ENCODE peak calls at places on chromosomes 11 and 22, in four cellular contexts. V is neuronal stem cell, Q is endothelial cell of umbilical vein, O is HCT116. P is an unnamed sample.

GRCh38 chr11:61657566-61657965 is 22.6 kb upstream of the DAGLA start:
- DNase-seq in V (no peak), Q (peak), O (no peak), P (no peak)

GRCh38 chr11:72851726-72852125 is 37.5 kb downstream of the ATG16L2 start:
- DNase-seq in V (no peak), Q (no peak), O (no peak), P (no peak)

GRCh38 chr11:796565-797299 is 1.3 kb downstream of the SLC25A22 start:
- DNase-seq in V (no peak), Q (no peak), O (no peak), P (peak)

GRCh38 chr22:50302041-50302541 is 5.4 kb downstream of the PLXNB2 start:
- DNase-seq in V (no peak), Q (no peak), O (no peak), P (peak)

GRCh38 chr22:31962392-31963113 is 18.2 kb downstream of the YWHAH start:
- DNase-seq in V (no peak), Q (no peak), O (no peak), P (no peak)

GRCh38 chr11:126799974-126800373 is 200.6 kb downstream of the KIRREL3 start:
- DNase-seq in V (no peak), Q (no peak), O (no peak), P (no peak)

GRCh38 chr11:60818057-60818456 is 23.9 kb upstream of the CCDC86 start:
- DNase-seq in V (no peak), Q (no peak), O (no peak), P (no peak)

GRCh38 chr11:85768473-85769146 is 42.3 kb downstream of the SYTL2 start:
- DNase-seq in V (no peak), Q (no peak), O (no peak), P (no peak)

GRCh38 chr11:117828641-117829368 is 4.3 kb upstream of the FXYD2 start:
- DNase-seq in V (no peak), Q (peak), O (no peak), P (peak)

GRCh38 chr11:115933564-115933963 is 429.3 kb upstream of the CADM1 start:
- DNase-seq in V (no peak), Q (no peak), O (no peak), P (no peak)

GRCh38 chr11:67267188-67268035 is 1.1 kb downstream of the GRK2 start:
- DNase-seq in V (no peak), Q (no peak), O (no peak), P (peak)

GRCh38 chr11:69002101-69002742 is 10.8 kb downstream of the MRGPRF start:
- DNase-seq in V (no peak), Q (no peak), O (no peak), P (no peak)

GRCh38 chr11:32586576-32587190 is 3.1 kb downstream of the EIF3M start:
- DNase-seq in V (no peak), Q (peak), O (peak), P (no peak)

GRCh38 chr11:17423533-17424310 is 35.3 kb upstream of the KCNJ11 start:
- DNase-seq in V (no peak), Q (no peak), O (no peak), P (peak)

GRCh38 chr11:65873280-65874156 is 918 bp upstream of the EFEMP2 start:
- DNase-seq in V (peak), Q (peak), O (peak), P (peak)

GRCh38 chr11:4826425-4826824 is 5.3 kb downstream of the OR51F2 start:
- DNase-seq in V (no peak), Q (no peak), O (no peak), P (no peak)

GRCh38 chr22:29148036-29148435 is 57.7 kb upstream of the EMID1 start:
- DNase-seq in V (no peak), Q (no peak), O (no peak), P (no peak)

GRCh38 chr11:17561466-17562001 is 14.5 kb downstream of the OTOG start:
- DNase-seq in V (no peak), Q (no peak), O (no peak), P (no peak)

GRCh38 chr11:8807544-8808225 is 103.3 kb upstream of the AKIP1 start:
- DNase-seq in V (no peak), Q (no peak), O (no peak), P (peak)

GRCh38 chr22:30314918-30315317 is 11.8 kb downstream of the TBC1D10A start:
- DNase-seq in V (no peak), Q (no peak), O (no peak), P (no peak)

GRCh38 chr22:35315141-35315854 is 15.6 kb downstream of the TOM1 start:
- DNase-seq in V (no peak), Q (no peak), O (no peak), P (no peak)

GRCh38 chr22:35381424-35381772 is 502 bp downstream of the HMOX1 start:
- DNase-seq in V (no peak), Q (peak), O (no peak), P (no peak)

GRCh38 chr11:63938481-63939350 is at the start of gene NAA40:
- DNase-seq in V (peak), Q (peak), O (peak), P (peak)

GRCh38 chr22:24153353-24153752 is 27.9 kb upstream of the SUSD2 start:
- DNase-seq in V (no peak), Q (no peak), O (no peak), P (peak)

GRCh38 chr11:110505514-110506284 is 76.0 kb downstream of the FDX1 start:
- DNase-seq in V (no peak), Q (no peak), O (no peak), P (no peak)

GRCh38 chr11:69296890-69297224 is 2.9 kb downstream of the MYEOV start:
- DNase-seq in V (no peak), Q (no peak), O (no peak), P (no peak)

GRCh38 chr11:27183672-27184457 is 143.2 kb downstream of the BBOX1 start:
- DNase-seq in V (peak), Q (peak), O (peak), P (peak)

GRCh38 chr11:35623708-35624168 is 5.5 kb downstream of the FJX1 start:
- DNase-seq in V (no peak), Q (peak), O (no peak), P (no peak)

GRCh38 chr11:92383430-92383829 is 158.8 kb downstream of the FAT3 start:
- DNase-seq in V (no peak), Q (no peak), O (no peak), P (no peak)

GRCh38 chr11:2310786-2311455 is 9.1 kb downstream of the TSPAN32 start:
- DNase-seq in V (no peak), Q (no peak), O (no peak), P (no peak)

GRCh38 chr11:121613724-121614123 is 161.0 kb upstream of the SORL1-AS1 start:
- DNase-seq in V (no peak), Q (peak), O (no peak), P (no peak)

GRCh38 chr22:33352768-33353167 is 294.6 kb upstream of the SYN3 start:
- DNase-seq in V (no peak), Q (no peak), O (no peak), P (no peak)
- H3K27ac ChIP-seq in V (no peak), Q (no peak), O (no peak), P (no peak)

DNA sequence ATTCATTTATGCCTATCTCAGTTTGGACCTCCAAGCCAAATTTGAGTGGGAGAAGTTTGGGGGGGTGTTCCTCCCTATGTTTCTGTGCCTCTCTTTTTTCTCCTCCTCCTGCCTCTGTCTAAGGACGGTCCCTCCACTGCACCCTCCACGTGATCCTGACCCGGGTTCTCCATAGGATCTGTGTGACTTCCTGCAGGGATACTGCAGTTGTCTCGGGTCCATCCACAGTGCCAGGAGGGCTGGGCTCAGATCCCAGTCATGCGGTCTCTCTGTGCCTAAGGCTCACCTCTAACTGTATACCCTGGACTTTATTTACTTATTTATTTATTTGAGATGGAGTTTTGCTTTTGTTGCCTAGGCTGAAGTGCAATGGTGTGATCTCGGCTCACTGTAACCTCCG is 1354.5 kb downstream of the BRD1 start:
- DNase-seq in V (no peak), Q (no peak), O (no peak), P (no peak)
- H3K4me3 ChIP-seq in V (no peak), Q (no peak), O (no peak), P (no peak)

DNA sequence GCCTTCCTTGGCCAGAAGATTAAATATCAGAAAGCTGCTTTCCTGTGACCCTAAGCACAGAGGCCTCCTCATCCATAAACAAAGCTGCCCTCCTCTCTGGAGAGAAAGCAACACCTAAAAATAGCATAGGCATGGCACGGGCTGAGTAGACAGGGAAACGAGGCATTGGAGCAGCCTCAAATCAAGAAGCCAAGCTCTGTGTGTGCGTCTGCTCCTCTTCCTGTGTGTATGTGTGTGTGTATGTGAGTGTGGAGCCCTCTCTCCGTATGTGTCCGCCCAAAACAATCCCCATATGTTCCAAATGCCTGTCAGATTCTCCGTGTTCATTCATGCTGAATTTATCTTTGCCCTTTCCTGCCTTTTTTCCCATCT is 24.0 kb downstream of the KCNJ5 start:
- DNase-seq in V (no peak), Q (no peak), O (no peak), P (no peak)
- H3K27ac ChIP-seq in V (no peak), Q (no peak), O (no peak), P (no peak)

DNA sequence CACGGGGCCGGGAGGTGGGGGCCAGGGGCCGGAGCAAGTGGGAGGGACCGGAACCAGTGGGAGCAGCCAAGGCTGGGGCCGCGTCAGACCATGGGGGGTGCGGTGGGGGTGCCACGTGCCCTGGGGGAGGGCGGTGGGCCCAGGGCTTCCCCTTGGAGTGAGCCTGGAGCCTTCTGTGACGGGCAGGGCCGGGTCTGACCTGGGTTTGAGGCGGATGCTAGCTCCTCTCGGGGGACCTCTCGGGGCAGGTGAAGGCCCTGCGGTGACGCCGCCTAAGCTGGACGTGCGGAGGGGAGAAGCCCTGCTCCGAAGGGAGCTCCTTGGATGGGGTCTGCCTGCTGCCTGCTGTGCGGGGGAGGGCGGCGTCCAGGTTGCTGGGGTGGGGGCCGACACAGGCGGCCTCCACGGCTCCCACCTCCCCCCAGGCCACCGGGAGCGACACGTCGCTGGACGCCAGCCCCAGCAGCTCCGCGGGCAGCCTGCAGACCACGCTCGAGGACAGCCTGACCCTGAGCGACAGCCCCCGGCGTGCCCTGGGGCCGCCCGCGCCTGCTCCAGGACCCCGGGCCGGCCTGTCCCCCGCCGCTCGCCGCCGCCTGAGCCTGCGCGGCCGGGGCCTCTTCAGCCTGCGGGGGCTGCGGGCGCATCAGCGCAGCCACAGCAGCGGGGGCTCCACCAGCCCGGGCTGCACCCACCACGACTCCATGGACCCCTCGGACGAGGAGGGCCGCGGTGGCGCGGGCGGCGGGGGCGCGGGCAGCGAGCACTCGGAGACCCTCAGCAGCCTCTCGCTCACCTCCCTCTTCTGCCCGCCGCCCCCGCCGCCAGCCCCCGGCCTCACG is 115.0 kb downstream of the CACNA1I start:
- DNase-seq in V (no peak), Q (no peak), O (no peak), P (no peak)
- H3K4me3 ChIP-seq in V (no peak), Q (no peak), O (no peak), P (no peak)

GRCh38 chr11:47152953-47153950 is 23.4 kb downstream of the ARFGAP2 start:
- DNase-seq in V (peak), Q (peak), O (no peak), P (peak)
- H3K27ac ChIP-seq in V (no peak), Q (no peak), O (no peak), P (no peak)

DNA sequence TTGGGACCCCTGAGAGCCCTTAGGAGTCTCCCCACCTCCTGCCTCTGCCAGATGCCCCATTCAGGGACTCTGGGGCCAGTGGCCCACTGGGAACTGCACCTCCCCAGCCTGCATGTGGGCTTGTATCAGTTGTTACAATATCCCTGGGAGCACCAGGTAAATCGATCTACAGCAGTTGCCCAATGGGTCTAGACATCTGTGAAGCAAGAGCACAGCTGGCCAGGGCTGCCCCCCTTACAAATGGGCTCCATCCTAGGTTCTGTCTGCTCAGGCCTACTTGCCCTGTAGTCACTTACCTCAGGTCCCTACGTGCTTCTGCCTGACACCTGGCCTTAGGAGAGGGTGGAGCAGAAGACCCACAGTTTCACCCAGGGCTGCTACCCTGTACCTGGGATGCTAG is 62.7 kb downstream of the HIRA start:
- DNase-seq in V (no peak), Q (no peak), O (no peak), P (no peak)
- H3K4me3 ChIP-seq in V (peak), Q (no peak), O (no peak), P (no peak)